ENCODE peak calls at places on chromosomes 7 and 10, in seven cellular contexts. V is CD8-positive, alpha-beta T cell; N is H9; L is psoas muscle; R is uterus; Y is cardiac muscle cell; I is astrocyte. K is an unnamed sample.

GRCh38 chr7:76506081-76506440 is 4.3 kb upstream of the UPK3B start:
- DNase-seq in V (no peak), N (no peak), L (no peak), R (no peak), Y (no peak), I (no peak), K (no peak)

GRCh38 chr10:27537166-27537565 is 33.1 kb downstream of the RAB18 start:
- DNase-seq in V (no peak), N (no peak), L (no peak), R (no peak), Y (no peak), I (no peak), K (no peak)

GRCh38 chr10:116723428-116724281 is 18.7 kb downstream of the HSPA12A start:
- DNase-seq in V (peak; percentile 43), N (no peak), L (no peak), R (no peak), Y (no peak), I (no peak), K (no peak)

GRCh38 chr7:40673285-40673684 is 538.5 kb downstream of the SUGCT start:
- DNase-seq in V (no peak), N (no peak), L (no peak), R (no peak), Y (no peak), I (peak; percentile 83), K (no peak)

GRCh38 chr10:47261556-47261955 is 38.4 kb upstream of the GDF10 start:
- DNase-seq in V (no peak), N (no peak), L (no peak), R (no peak), Y (no peak), I (no peak), K (no peak)

GRCh38 chr7:38629621-38630020 is 1.6 kb downstream of the AMPH start:
- DNase-seq in V (no peak), N (no peak), L (no peak), R (no peak), Y (no peak), I (peak; percentile 27), K (no peak)

GRCh38 chr10:79348640-79348988 is 1.3 kb downstream of the PPIF start:
- DNase-seq in V (no peak), N (no peak), L (peak; percentile 70), R (no peak), Y (no peak), I (no peak), K (peak; percentile 69)

GRCh38 chr10:97571622-97572021 is 957 bp upstream of the ANKRD2 start:
- DNase-seq in V (no peak), N (no peak), L (peak; percentile 6), R (no peak), Y (no peak), I (no peak), K (peak; percentile 31)

GRCh38 chr10:104894711-104895110 is 253.6 kb downstream of the SORCS3 start:
- DNase-seq in V (no peak), N (no peak), L (no peak), R (no peak), Y (no peak), I (no peak), K (no peak)

GRCh38 chr10:87585565-87586514 is 73.8 kb upstream of the PAPSS2 start:
- DNase-seq in V (no peak), N (no peak), L (no peak), R (no peak), Y (peak; percentile 50), I (peak; percentile 74), K (no peak)

GRCh38 chr10:29455095-29455494 is 166.2 kb downstream of the LYZL1 start:
- DNase-seq in V (no peak), N (no peak), L (no peak), R (no peak), Y (no peak), I (no peak), K (no peak)

GRCh38 chr10:97825020-97825739 is 24.5 kb upstream of the GOLGA7B start:
- DNase-seq in V (no peak), N (no peak), L (no peak), R (no peak), Y (no peak), I (no peak), K (no peak)

GRCh38 chr10:16996530-16996964 is 133.1 kb downstream of the CUBN start:
- DNase-seq in V (no peak), N (no peak), L (no peak), R (no peak), Y (no peak), I (peak; percentile 61), K (no peak)

GRCh38 chr10:18400201-18400910 is 251.0 kb downstream of the NSUN6 start:
- DNase-seq in V (no peak), N (peak; percentile 32), L (no peak), R (no peak), Y (no peak), I (no peak), K (no peak)

DNA sequence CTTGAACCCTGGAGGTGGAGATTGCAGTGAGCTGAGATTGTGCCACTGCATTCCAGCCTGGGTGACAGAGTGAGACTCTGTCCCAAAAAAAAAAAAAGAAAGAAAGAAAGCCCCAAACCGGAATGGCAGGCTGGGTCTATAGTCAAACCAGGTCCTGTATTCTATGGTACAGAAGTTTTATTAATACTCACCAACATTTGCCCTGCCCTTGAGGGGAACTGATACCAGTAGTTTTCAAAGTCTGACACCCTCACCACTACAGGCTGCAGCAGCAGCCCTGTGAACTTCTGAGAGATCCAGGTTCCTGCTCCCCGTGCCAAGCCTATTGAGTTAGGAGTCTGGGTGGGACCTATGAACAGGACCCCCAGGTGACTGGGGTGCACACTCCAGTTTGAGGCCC is 80.6 kb downstream of the RGS10 start:
- DNase-seq in V (no peak), N (no peak), L (no peak), R (no peak), Y (no peak), I (no peak), K (no peak)
- TF ChIP-seq CTCF in V (no peak), N (no peak), L (no peak), R (no peak), Y (no peak), I (no peak), K (no peak)

GRCh38 chr10:77463967-77464745 is 173.5 kb downstream of the KCNMA1 start:
- DNase-seq in V (no peak), N (no peak), L (no peak), R (no peak), Y (no peak), I (peak; percentile 23), K (no peak)
- H3K27ac ChIP-seq in V (no peak overlapping the region), N (no peak overlapping the region), L (no peak overlapping the region), R (peak overlapping the region; percentile 13), Y (no peak overlapping the region), I (no peak overlapping the region), K (no peak overlapping the region)

GRCh38 chr10:74814792-74815191 is 11.6 kb upstream of the KAT6B start:
- DNase-seq in V (no peak), N (no peak), L (no peak), R (no peak), Y (no peak), I (no peak), K (no peak)
- H3K9me3 ChIP-seq in V (no peaks in the 10 kb centered on the region), N (peaks cover 6% of the 10 kb centered on the region), L (no peaks in the 10 kb centered on the region), R (no peaks in the 10 kb centered on the region), Y (no peaks in the 10 kb centered on the region), I (no peaks in the 10 kb centered on the region), K (no peaks in the 10 kb centered on the region)

DNA sequence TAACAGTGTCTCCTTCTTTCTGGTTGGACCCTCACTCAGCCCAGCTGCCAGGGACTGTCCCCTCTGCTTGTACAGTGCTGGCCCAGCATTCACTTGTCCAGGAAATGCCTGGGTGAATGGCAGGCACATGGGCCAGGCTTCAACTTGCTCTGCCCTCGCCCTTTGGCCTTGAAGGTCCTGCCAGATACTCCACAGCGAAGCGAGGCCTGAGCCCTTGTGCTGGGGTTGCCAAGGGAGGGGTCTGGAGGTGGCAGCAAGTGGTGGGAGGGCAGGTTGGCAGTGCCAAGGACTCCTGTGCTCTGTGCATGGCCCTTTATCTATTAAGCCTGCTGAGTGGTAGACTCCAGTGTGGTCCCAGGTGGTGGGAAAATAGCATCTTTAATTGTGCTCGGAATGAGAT is 75.7 kb downstream of the CDH23 start:
- DNase-seq in V (no peak), N (no peak), L (no peak), R (no peak), Y (no peak), I (no peak), K (no peak)
- TF ChIP-seq CTCF in V (no peak), N (no peak), L (no peak), R (no peak), Y (no peak), I (no peak), K (no peak)

GRCh38 chr7:116225860-116226259 is 15.5 kb downstream of the TES start:
- DNase-seq in V (no peak), N (no peak), L (no peak), R (no peak), Y (no peak), I (no peak), K (no peak)
- H3K27ac ChIP-seq in V (no peak overlapping the region), N (no peak overlapping the region), L (no peak overlapping the region), R (peak overlapping the region; percentile 88), Y (no peak overlapping the region), I (no peak overlapping the region), K (no peak overlapping the region)

DNA sequence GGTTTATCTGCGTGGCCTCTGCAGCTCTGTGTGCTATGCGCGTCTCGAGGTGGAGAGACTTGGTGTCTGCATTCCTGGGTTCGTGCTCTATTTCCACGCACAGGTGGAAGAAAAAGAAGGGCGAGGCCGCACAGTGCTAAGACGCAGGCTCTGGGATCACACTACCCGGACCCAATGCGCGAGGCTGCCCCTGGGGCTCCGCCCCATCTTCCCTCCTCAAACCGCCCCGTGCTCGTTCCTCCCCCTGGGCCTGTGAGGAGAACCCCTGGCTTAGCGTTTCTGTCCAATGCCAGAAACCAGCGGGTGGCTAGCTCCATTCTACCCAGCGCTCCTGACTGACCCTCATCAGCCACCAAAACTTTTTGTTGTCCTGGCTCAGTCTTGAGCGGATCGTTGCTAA is 143.1 kb downstream of the DYNC2I1 start:
- DNase-seq in V (no peak), N (no peak), L (no peak), R (no peak), Y (no peak), I (no peak), K (no peak)
- H3K9me3 ChIP-seq in V (no peaks in the 10 kb centered on the region), N (no peaks in the 10 kb centered on the region), L (peaks cover 3% of the 10 kb centered on the region), R (no peaks in the 10 kb centered on the region), Y (no peaks in the 10 kb centered on the region), I (peaks cover 7% of the 10 kb centered on the region), K (no peaks in the 10 kb centered on the region)